ENCODE peak calls at places on chromosomes 3 and 15, in nine cellular contexts. D is ecto neural progenitor cell, R is lower lobe of right lung, C is LHCN-M2, P is Ammon's horn, B is endothelial cell, V is GM12865, M is OCI-LY7, F is adrenal gland. X is an unnamed sample.

GRCh38 chr3:58692484-58692883 is 25.9 kb upstream of the FAM3D start:
- DNase-seq in B (no peak), D (no peak), C (no peak), F (no peak), P (no peak), M (no peak), V (no peak), R (no peak), X (no peak)

GRCh38 chr3:185757176-185757575 is 67.7 kb downstream of the IGF2BP2 start:
- DNase-seq in D (no peak), B (no peak), M (no peak), V (no peak), P (no peak), C (peak), R (no peak), F (no peak), X (no peak)

GRCh38 chr15:69604050-69604378 is 151.4 kb downstream of the RPLP1 start:
- DNase-seq in P (no peak), D (no peak), B (peak), C (no peak), M (no peak), R (no peak), V (peak), F (no peak), X (no peak)

GRCh38 chr15:77831989-77832388 is 199.3 kb upstream of the LINGO1 start:
- DNase-seq in B (no peak), P (no peak), F (no peak), D (no peak), C (no peak), M (no peak), V (no peak), R (peak), X (no peak)

GRCh38 chr15:92506506-92506905 is 112.8 kb downstream of the ST8SIA2 start:
- DNase-seq in M (no peak), D (no peak), B (no peak), R (no peak), F (no peak), C (no peak), V (no peak), P (no peak), X (no peak)

GRCh38 chr15:74793135-74794028 is 11.5 kb downstream of the CSK start:
- DNase-seq in V (peak), F (no peak), P (no peak), C (peak), M (peak), D (peak), B (no peak), R (no peak), X (no peak)

GRCh38 chr3:195197764-195198423 is 73.1 kb downstream of the XXYLT1 start:
- DNase-seq in B (no peak), D (no peak), F (peak), R (no peak), P (no peak), V (no peak), C (peak), M (no peak), X (no peak)

GRCh38 chr3:182182531-182182968 is 470.8 kb downstream of the SOX2 start:
- DNase-seq in M (no peak), F (no peak), V (peak), D (no peak), P (no peak), R (no peak), C (peak), B (no peak), X (no peak)

GRCh38 chr3:125319765-125320164 is 55.4 kb downstream of the ZNF148 start:
- DNase-seq in F (no peak), M (no peak), P (no peak), R (no peak), B (no peak), V (no peak), C (no peak), D (no peak), X (no peak)

GRCh38 chr15:101189341-101189679 is 62.5 kb downstream of the CHSY1 start:
- DNase-seq in D (no peak), C (no peak), V (no peak), P (no peak), R (no peak), F (no peak), B (no peak), M (no peak), X (no peak)

GRCh38 chr3:14203521-14204079 is 25.0 kb downstream of the LSM3 start:
- DNase-seq in P (peak), C (peak), B (peak), D (peak), V (peak), R (peak), F (peak), M (peak), X (peak)

GRCh38 chr15:91942676-91943417 is 89.3 kb downstream of the SLCO3A1 start:
- DNase-seq in M (peak), V (peak), D (no peak), R (peak), B (no peak), C (no peak), F (peak), P (peak), X (peak)

GRCh38 chr3:37017683-37018082 is 24.4 kb downstream of the MLH1 start:
- DNase-seq in V (no peak), B (no peak), M (no peak), C (no peak), D (no peak), R (no peak), F (no peak), P (no peak), X (no peak)

GRCh38 chr3:17038900-17039545 is 154.3 kb downstream of the PLCL2 start:
- DNase-seq in C (no peak), V (no peak), D (no peak), R (no peak), M (no peak), F (no peak), P (no peak), B (no peak), X (no peak)

GRCh38 chr15:92817339-92817886 is 82.7 kb upstream of the CHD2 start:
- DNase-seq in C (no peak), D (no peak), V (peak), M (peak), P (peak), F (no peak), R (no peak), B (no peak), X (no peak)

GRCh38 chr3:190053919-190054672 is 66.6 kb downstream of the P3H2 start:
- DNase-seq in R (no peak), B (no peak), F (no peak), D (no peak), M (no peak), V (no peak), P (no peak), C (peak), X (no peak)

GRCh38 chr3:76824658-76825310 is 215.1 kb upstream of the ROBO2 start:
- DNase-seq in V (no peak), C (no peak), M (no peak), R (no peak), P (no peak), B (no peak), D (no peak), F (no peak), X (no peak)

GRCh38 chr3:12444582-12445468 is 39.5 kb upstream of the TSEN2 start:
- DNase-seq in V (no peak), M (no peak), R (no peak), B (no peak), P (no peak), D (no peak), C (no peak), F (no peak), X (no peak)

GRCh38 chr3:36373084-36373483 is 7.2 kb upstream of the STAC start:
- DNase-seq in B (no peak), V (no peak), D (no peak), C (peak), R (no peak), M (no peak), P (no peak), F (peak), X (no peak)

GRCh38 chr3:151404316-151404715 is 19.8 kb upstream of the P2RY12 start:
- DNase-seq in V (no peak), B (no peak), C (peak), R (no peak), D (no peak), M (no peak), F (no peak), P (no peak), X (no peak)

GRCh38 chr3:127768346-127769008 is 53.8 kb downstream of the MGLL start:
- DNase-seq in M (no peak), B (no peak), P (no peak), F (no peak), V (peak), D (no peak), C (peak), R (no peak), X (peak)

GRCh38 chr3:126713229-126713628 is 9.2 kb downstream of the CHCHD6 start:
- DNase-seq in V (no peak), M (no peak), B (no peak), D (no peak), P (no peak), R (no peak), F (no peak), C (no peak), X (no peak)

GRCh38 chr3:113625724-113626348 is 70.6 kb downstream of the USF3 start:
- DNase-seq in R (no peak), C (no peak), M (no peak), V (no peak), F (no peak), P (no peak), B (no peak), D (no peak), X (no peak)

GRCh38 chr3:67357610-67358458 is 296.6 kb downstream of the SUCLG2 start:
- DNase-seq in M (peak), V (peak), C (peak), P (peak), R (no peak), F (no peak), B (peak), D (peak), X (no peak)